ENCODE peak calls at places on chromosomes 7 and 10, in nine cellular contexts. One of them, this sample, is unnamed.

GRCh38 chr7:115679976-115680375 is 350.6 kb downstream of the TFEC start:
- DNase-seq in cardiac fibroblast: peak
- DNase-seq in nephron progenitor cell: peak
- DNase-seq in ovary: no peak
- DNase-seq in GM12864: peak
- DNase-seq in endodermal cell: peak
- DNase-seq in tibial artery: no peak
- DNase-seq in IMR-90: peak
- DNase-seq in foreskin fibroblast: peak
- DNase-seq in this sample: no peak

GRCh38 chr10:118958984-118959916 is 70.3 kb upstream of the NANOS1 start:
- DNase-seq in tibial artery: peak
- DNase-seq in IMR-90: peak
- DNase-seq in foreskin fibroblast: peak
- DNase-seq in nephron progenitor cell: no peak
- DNase-seq in ovary: no peak
- DNase-seq in endodermal cell: peak
- DNase-seq in cardiac fibroblast: peak
- DNase-seq in GM12864: no peak
- DNase-seq in this sample: no peak

GRCh38 chr10:90289037-90289436 is 568.8 kb downstream of the HTR7 start:
- DNase-seq in ovary: no peak
- DNase-seq in foreskin fibroblast: peak
- DNase-seq in cardiac fibroblast: peak
- DNase-seq in IMR-90: peak
- DNase-seq in GM12864: peak
- DNase-seq in endodermal cell: no peak
- DNase-seq in tibial artery: no peak
- DNase-seq in nephron progenitor cell: no peak
- DNase-seq in this sample: no peak

GRCh38 chr10:68628576-68629127 is 68.5 kb downstream of the TET1 start:
- DNase-seq in tibial artery: no peak
- DNase-seq in endodermal cell: no peak
- DNase-seq in foreskin fibroblast: peak
- DNase-seq in GM12864: no peak
- DNase-seq in ovary: no peak
- DNase-seq in cardiac fibroblast: peak
- DNase-seq in nephron progenitor cell: no peak
- DNase-seq in IMR-90: peak
- DNase-seq in this sample: no peak

GRCh38 chr10:95519132-95519487 is 42.1 kb downstream of the SORBS1 start:
- DNase-seq in foreskin fibroblast: no peak
- DNase-seq in GM12864: no peak
- DNase-seq in endodermal cell: no peak
- DNase-seq in cardiac fibroblast: no peak
- DNase-seq in nephron progenitor cell: no peak
- DNase-seq in tibial artery: no peak
- DNase-seq in IMR-90: no peak
- DNase-seq in ovary: no peak
- DNase-seq in this sample: no peak

GRCh38 chr10:124354411-124355382 is 64.0 kb downstream of the OAT start:
- DNase-seq in tibial artery: peak
- DNase-seq in endodermal cell: peak
- DNase-seq in IMR-90: peak
- DNase-seq in foreskin fibroblast: peak
- DNase-seq in cardiac fibroblast: peak
- DNase-seq in ovary: peak
- DNase-seq in GM12864: no peak
- DNase-seq in nephron progenitor cell: peak
- DNase-seq in this sample: no peak

GRCh38 chr7:158495780-158496179 is 91.8 kb downstream of the PTPRN2 start:
- DNase-seq in endodermal cell: peak
- DNase-seq in cardiac fibroblast: peak
- DNase-seq in nephron progenitor cell: peak
- DNase-seq in foreskin fibroblast: peak
- DNase-seq in ovary: no peak
- DNase-seq in IMR-90: no peak
- DNase-seq in tibial artery: no peak
- DNase-seq in GM12864: no peak
- DNase-seq in this sample: no peak

GRCh38 chr10:110445871-110446270 is 51.8 kb upstream of the DUSP5 start:
- DNase-seq in ovary: no peak
- DNase-seq in foreskin fibroblast: no peak
- DNase-seq in endodermal cell: peak
- DNase-seq in cardiac fibroblast: no peak
- DNase-seq in tibial artery: peak
- DNase-seq in nephron progenitor cell: no peak
- DNase-seq in GM12864: no peak
- DNase-seq in IMR-90: no peak
- DNase-seq in this sample: no peak

GRCh38 chr7:116863168-116863670 is 832 bp downstream of the CAPZA2 start:
- DNase-seq in IMR-90: peak
- DNase-seq in nephron progenitor cell: peak
- DNase-seq in endodermal cell: peak
- DNase-seq in cardiac fibroblast: peak
- DNase-seq in ovary: peak
- DNase-seq in tibial artery: peak
- DNase-seq in foreskin fibroblast: peak
- DNase-seq in GM12864: no peak
- DNase-seq in this sample: no peak

GRCh38 chr7:45978010-45978681 is 57.1 kb upstream of the IGFBP3 start:
- DNase-seq in endodermal cell: peak
- DNase-seq in tibial artery: peak
- DNase-seq in ovary: no peak
- DNase-seq in GM12864: no peak
- DNase-seq in foreskin fibroblast: peak
- DNase-seq in cardiac fibroblast: peak
- DNase-seq in nephron progenitor cell: no peak
- DNase-seq in IMR-90: peak
- DNase-seq in this sample: no peak

GRCh38 chr10:22103701-22104100 is 100.2 kb upstream of the DNAJC1 start:
- DNase-seq in endodermal cell: peak
- DNase-seq in nephron progenitor cell: no peak
- DNase-seq in tibial artery: no peak
- DNase-seq in cardiac fibroblast: peak
- DNase-seq in foreskin fibroblast: no peak
- DNase-seq in IMR-90: no peak
- DNase-seq in ovary: no peak
- DNase-seq in GM12864: no peak
- DNase-seq in this sample: no peak

GRCh38 chr7:2841907-2842306 is 2.2 kb downstream of the GNA12 start:
- DNase-seq in GM12864: no peak
- DNase-seq in ovary: no peak
- DNase-seq in tibial artery: no peak
- DNase-seq in nephron progenitor cell: no peak
- DNase-seq in IMR-90: no peak
- DNase-seq in cardiac fibroblast: no peak
- DNase-seq in foreskin fibroblast: no peak
- DNase-seq in endodermal cell: no peak
- DNase-seq in this sample: no peak

GRCh38 chr10:28215930-28216329 is 86.9 kb downstream of the MPP7 start:
- DNase-seq in GM12864: no peak
- DNase-seq in ovary: no peak
- DNase-seq in cardiac fibroblast: no peak
- DNase-seq in tibial artery: no peak
- DNase-seq in IMR-90: no peak
- DNase-seq in endodermal cell: no peak
- DNase-seq in foreskin fibroblast: no peak
- DNase-seq in nephron progenitor cell: no peak
- DNase-seq in this sample: no peak

GRCh38 chr10:104339469-104340098 is 1.3 kb upstream of the ITPRIP start:
- DNase-seq in ovary: peak
- DNase-seq in GM12864: no peak
- DNase-seq in IMR-90: peak
- DNase-seq in cardiac fibroblast: peak
- DNase-seq in nephron progenitor cell: no peak
- DNase-seq in foreskin fibroblast: peak
- DNase-seq in tibial artery: no peak
- DNase-seq in endodermal cell: peak
- DNase-seq in this sample: no peak

GRCh38 chr10:104336829-104337526 is 1.3 kb downstream of the ITPRIP start:
- DNase-seq in foreskin fibroblast: peak
- DNase-seq in IMR-90: peak
- DNase-seq in ovary: no peak
- DNase-seq in tibial artery: no peak
- DNase-seq in GM12864: no peak
- DNase-seq in nephron progenitor cell: no peak
- DNase-seq in endodermal cell: peak
- DNase-seq in cardiac fibroblast: peak
- DNase-seq in this sample: no peak

GRCh38 chr10:104337527-104337984 is 709 bp downstream of the ITPRIP start:
- DNase-seq in foreskin fibroblast: peak
- DNase-seq in GM12864: no peak
- DNase-seq in endodermal cell: no peak
- DNase-seq in nephron progenitor cell: no peak
- DNase-seq in cardiac fibroblast: no peak
- DNase-seq in tibial artery: no peak
- DNase-seq in IMR-90: peak
- DNase-seq in ovary: peak
- DNase-seq in this sample: no peak

GRCh38 chr10:104340099-104340594 is 1.9 kb upstream of the ITPRIP start:
- DNase-seq in GM12864: no peak
- DNase-seq in ovary: no peak
- DNase-seq in tibial artery: no peak
- DNase-seq in endodermal cell: no peak
- DNase-seq in foreskin fibroblast: no peak
- DNase-seq in nephron progenitor cell: no peak
- DNase-seq in IMR-90: no peak
- DNase-seq in cardiac fibroblast: no peak
- DNase-seq in this sample: no peak

GRCh38 chr10:104337985-104338735 is at the start of gene ITPRIP:
- DNase-seq in GM12864: no peak
- DNase-seq in tibial artery: peak
- DNase-seq in endodermal cell: peak
- DNase-seq in cardiac fibroblast: peak
- DNase-seq in ovary: peak
- DNase-seq in foreskin fibroblast: peak
- DNase-seq in IMR-90: peak
- DNase-seq in nephron progenitor cell: peak
- DNase-seq in this sample: peak
- TF ChIP-seq CTCF in GM12864: peak
- TF ChIP-seq CTCF in tibial artery: no peak
- TF ChIP-seq CTCF in endodermal cell: peak
- TF ChIP-seq CTCF in cardiac fibroblast: no peak
- TF ChIP-seq CTCF in ovary: no peak
- TF ChIP-seq CTCF in foreskin fibroblast: no peak
- TF ChIP-seq CTCF in IMR-90: no peak
- TF ChIP-seq CTCF in nephron progenitor cell: peak
- TF ChIP-seq CTCF in this sample: no peak

GRCh38 chr7:29806793-29807178 is 478 bp downstream of the WIPF3 start:
- DNase-seq in foreskin fibroblast: no peak
- DNase-seq in tibial artery: no peak
- DNase-seq in cardiac fibroblast: no peak
- DNase-seq in nephron progenitor cell: no peak
- DNase-seq in IMR-90: no peak
- DNase-seq in ovary: peak
- DNase-seq in GM12864: no peak
- DNase-seq in endodermal cell: no peak
- DNase-seq in this sample: no peak

GRCh38 chr7:29806131-29806792 is at the start of gene WIPF3:
- DNase-seq in GM12864: no peak
- DNase-seq in endodermal cell: peak
- DNase-seq in nephron progenitor cell: peak
- DNase-seq in cardiac fibroblast: peak
- DNase-seq in foreskin fibroblast: peak
- DNase-seq in tibial artery: peak
- DNase-seq in IMR-90: no peak
- DNase-seq in ovary: peak
- DNase-seq in this sample: no peak

GRCh38 chr7:29808075-29808786 is 1.9 kb downstream of the WIPF3 start:
- DNase-seq in GM12864: no peak
- DNase-seq in nephron progenitor cell: no peak
- DNase-seq in tibial artery: no peak
- DNase-seq in ovary: peak
- DNase-seq in endodermal cell: no peak
- DNase-seq in IMR-90: no peak
- DNase-seq in cardiac fibroblast: no peak
- DNase-seq in foreskin fibroblast: no peak
- DNase-seq in this sample: no peak

GRCh38 chr7:29805031-29805430 is 1.3 kb upstream of the WIPF3 start:
- DNase-seq in GM12864: no peak
- DNase-seq in foreskin fibroblast: no peak
- DNase-seq in endodermal cell: no peak
- DNase-seq in nephron progenitor cell: no peak
- DNase-seq in IMR-90: no peak
- DNase-seq in ovary: no peak
- DNase-seq in cardiac fibroblast: no peak
- DNase-seq in tibial artery: no peak
- DNase-seq in this sample: no peak

DNA sequence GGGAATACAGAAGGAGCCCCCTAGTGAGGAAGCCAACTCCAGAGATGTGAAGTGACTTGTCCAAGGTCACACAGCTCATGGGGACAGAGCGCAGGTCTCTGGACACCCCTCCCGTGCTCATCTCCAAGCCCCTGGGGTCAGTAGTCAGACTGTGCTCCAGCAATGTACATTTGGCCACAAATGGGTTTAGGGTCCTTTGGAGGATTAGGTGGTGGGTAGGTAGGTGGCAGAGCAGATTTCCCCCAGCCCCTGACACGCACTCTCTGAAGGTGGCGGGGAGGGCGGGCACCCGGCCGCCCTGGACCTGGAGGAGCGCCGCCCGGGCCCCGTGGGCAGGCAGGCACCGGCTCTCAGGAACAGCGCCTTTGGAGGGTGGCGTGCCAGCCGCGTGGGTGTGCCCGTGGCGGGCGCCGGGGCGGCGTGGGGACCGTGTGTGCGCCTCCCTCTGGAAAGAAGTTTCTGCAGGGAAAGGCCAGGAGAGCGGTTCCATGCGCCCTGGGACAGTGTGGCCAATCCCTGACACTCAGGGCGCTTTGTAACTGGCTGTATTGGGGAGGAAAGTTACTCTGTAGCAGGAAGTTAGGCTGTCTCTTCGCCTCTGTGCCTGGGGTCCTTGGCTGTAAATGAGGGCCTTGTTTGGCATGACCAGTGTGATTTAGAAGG is 1.0 kb downstream of the WIPF3 start:
- DNase-seq in foreskin fibroblast: peak
- DNase-seq in GM12864: no peak
- DNase-seq in ovary: peak
- DNase-seq in tibial artery: peak
- DNase-seq in cardiac fibroblast: no peak
- DNase-seq in nephron progenitor cell: peak
- DNase-seq in endodermal cell: peak
- DNase-seq in IMR-90: no peak
- DNase-seq in this sample: no peak
- TF ChIP-seq CTCF in foreskin fibroblast: no peak
- TF ChIP-seq CTCF in GM12864: no peak
- TF ChIP-seq CTCF in ovary: no peak
- TF ChIP-seq CTCF in tibial artery: peak
- TF ChIP-seq CTCF in cardiac fibroblast: no peak
- TF ChIP-seq CTCF in nephron progenitor cell: no peak
- TF ChIP-seq CTCF in endodermal cell: peak
- TF ChIP-seq CTCF in IMR-90: no peak
- TF ChIP-seq CTCF in this sample: no peak

GRCh38 chr7:151176401-151176800 is 8.9 kb upstream of the GBX1 start:
- DNase-seq in IMR-90: no peak
- DNase-seq in endodermal cell: no peak
- DNase-seq in nephron progenitor cell: no peak
- DNase-seq in tibial artery: no peak
- DNase-seq in cardiac fibroblast: no peak
- DNase-seq in ovary: no peak
- DNase-seq in foreskin fibroblast: no peak
- DNase-seq in GM12864: no peak
- DNase-seq in this sample: peak
- TF ChIP-seq CTCF in IMR-90: no peak
- TF ChIP-seq CTCF in endodermal cell: no peak
- TF ChIP-seq CTCF in nephron progenitor cell: no peak
- TF ChIP-seq CTCF in tibial artery: no peak
- TF ChIP-seq CTCF in cardiac fibroblast: no peak
- TF ChIP-seq CTCF in ovary: no peak
- TF ChIP-seq CTCF in foreskin fibroblast: no peak
- TF ChIP-seq CTCF in GM12864: no peak
- TF ChIP-seq CTCF in this sample: no peak

GRCh38 chr10:25696013-25696708 is 237.9 kb upstream of the MYO3A start:
- DNase-seq in nephron progenitor cell: no peak
- DNase-seq in IMR-90: no peak
- DNase-seq in foreskin fibroblast: no peak
- DNase-seq in endodermal cell: peak
- DNase-seq in ovary: no peak
- DNase-seq in GM12864: no peak
- DNase-seq in cardiac fibroblast: no peak
- DNase-seq in tibial artery: no peak
- DNase-seq in this sample: no peak
- TF ChIP-seq CTCF in nephron progenitor cell: no peak
- TF ChIP-seq CTCF in IMR-90: no peak
- TF ChIP-seq CTCF in foreskin fibroblast: no peak
- TF ChIP-seq CTCF in endodermal cell: peak
- TF ChIP-seq CTCF in ovary: no peak
- TF ChIP-seq CTCF in GM12864: no peak
- TF ChIP-seq CTCF in cardiac fibroblast: no peak
- TF ChIP-seq CTCF in tibial artery: no peak
- TF ChIP-seq CTCF in this sample: no peak